ENCODE peak calls at places on chromosomes 16 and 17, in seven cellular contexts. X is activated CD4-positive, alpha-beta T cell treated with anti-CD3 and anti-CD28 coated beads for 36 hours; D is right cardiac atrium; Z is activated CD8-positive, alpha-beta T cell treated with anti-CD3 and anti-CD28 coated beads, Interleukin-2, amount 10 ng/mL, durations not matched to agents 7 days and 5 days; V is T-helper 17 cell; H is heart left ventricle; U is sciatic nerve. W is an unnamed sample.

GRCh38 chr16:3961449-3961849 is 80.9 kb upstream of the CREBBP start:
- ATAC-seq in U (peak), X (no peak), H (no peak), Z (no peak), V (no peak), D (no peak), W (no peak)

GRCh38 chr17:29331330-29331729 is 37.4 kb upstream of the NUFIP2 start:
- ATAC-seq in U (no peak), V (no peak), Z (no peak), H (no peak), D (no peak), X (no peak), W (no peak)

GRCh38 chr17:67994827-67995567 is 1.3 kb downstream of the C17orf58 start:
- ATAC-seq in V (no peak), X (no peak), H (no peak), Z (no peak), U (no peak), D (peak), W (no peak)

GRCh38 chr16:86318119-86318518 is 192.2 kb upstream of the FOXF1 start:
- ATAC-seq in D (no peak), U (no peak), V (no peak), H (no peak), X (no peak), Z (peak), W (no peak)

GRCh38 chr16:72939247-72939646 is 108.7 kb downstream of the ZFHX3 start:
- ATAC-seq in Z (no peak), X (no peak), V (no peak), U (peak), H (peak), D (peak), W (no peak)

GRCh38 chr17:57900991-57901743 is 51.3 kb upstream of the MRPS23 start:
- ATAC-seq in U (no peak), D (no peak), H (no peak), X (no peak), Z (no peak), V (no peak), W (no peak)

GRCh38 chr16:1610841-1611653 is 825 bp downstream of the IFT140 start:
- ATAC-seq in X (no peak), D (peak), U (peak), V (no peak), Z (no peak), H (peak), W (no peak)

GRCh38 chr17:83099570-83100181 is 20.3 kb downstream of the METRNL start:
- ATAC-seq in X (peak), V (no peak), Z (no peak), D (peak), H (peak), U (peak), W (peak)

GRCh38 chr16:8622315-8622656 is 788 bp downstream of the METTL22 start:
- ATAC-seq in D (peak), V (no peak), Z (no peak), U (no peak), X (no peak), H (peak), W (no peak)

GRCh38 chr16:13997933-13998332 is 73.2 kb upstream of the MRTFB start:
- ATAC-seq in V (peak), H (no peak), Z (no peak), D (no peak), X (peak), U (no peak), W (peak)

GRCh38 chr17:207775-208174 is 26.3 kb upstream of the DOC2B start:
- ATAC-seq in H (no peak), U (no peak), X (no peak), V (no peak), Z (no peak), D (no peak), W (no peak)

GRCh38 chr16:84029297-84030096 is 13.1 kb downstream of the SLC38A8 start:
- ATAC-seq in V (no peak), U (no peak), D (no peak), X (peak), Z (no peak), H (no peak), W (peak)

GRCh38 chr17:1143573-1143972 is 36.2 kb downstream of the ABR start:
- ATAC-seq in X (no peak), U (no peak), V (no peak), D (no peak), H (no peak), Z (no peak), W (no peak)

GRCh38 chr16:2460391-2460713 is 443 bp downstream of the TEDC2 start:
- ATAC-seq in D (no peak), V (no peak), H (no peak), U (no peak), X (no peak), Z (no peak), W (no peak)

GRCh38 chr17:58960068-58960467 is 146.6 kb downstream of the TRIM37 start:
- ATAC-seq in Z (no peak), U (no peak), X (no peak), D (no peak), H (no peak), V (no peak), W (no peak)

GRCh38 chr17:35809855-35810461 is 674 bp downstream of the TAF15 start:
- ATAC-seq in H (no peak), V (no peak), Z (no peak), D (no peak), U (no peak), X (peak), W (peak)

W was measured in stimulated activated memory B cell treated with anti-CD40 and anti-IgM and Interleukin-4, amounts not matched to agents 10 μg/mL and 1 μg/mL and 100 μg/mL, for 72 hours.